ENCODE peak calls at places on chromosome 5, in four cellular contexts. R is PC-9, L is RPMI7951, C is lung. Y is an unnamed sample.

GRCh38 chr5:1511651-1512540 is 11.9 kb downstream of the LPCAT1 start:
- DNase-seq in R (peak), L (peak), C (peak), Y (no peak)

GRCh38 chr5:95080026-95080425 is 204.9 kb downstream of the MCTP1 start:
- DNase-seq in R (no peak), L (peak), C (no peak), Y (no peak)

GRCh38 chr5:168076561-168076991 is 214.9 kb upstream of the WWC1 start:
- DNase-seq in R (no peak), L (peak), C (no peak), Y (peak)

GRCh38 chr5:176731506-176732192 is 78.7 kb upstream of the UNC5A start:
- DNase-seq in R (no peak), L (no peak), C (no peak), Y (peak)

GRCh38 chr5:35773936-35774335 is 82.8 kb upstream of the IL7R start:
- DNase-seq in R (no peak), L (peak), C (no peak), Y (no peak)

GRCh38 chr5:137453476-137454080 is 45.5 kb downstream of the SPOCK1 start:
- DNase-seq in R (no peak), L (peak), C (no peak), Y (peak)

GRCh38 chr5:98772415-98773213 is 849 bp upstream of the RGMB start:
- DNase-seq in R (peak), L (peak), C (peak), Y (peak)

GRCh38 chr5:37133939-37134338 is 115.2 kb downstream of the CPLANE1 start:
- DNase-seq in R (peak), L (peak), C (no peak), Y (no peak)

GRCh38 chr5:51395666-51396356 is 12.6 kb downstream of the ISL1 start:
- DNase-seq in R (no peak), L (no peak), C (no peak), Y (no peak)

GRCh38 chr5:6676702-6677101 is 36.5 kb upstream of the TENT4A start:
- DNase-seq in R (no peak), L (peak), C (no peak), Y (no peak)

GRCh38 chr5:89028579-89029272 is 145.7 kb upstream of the MEF2C start:
- DNase-seq in R (no peak), L (peak), C (no peak), Y (no peak)

GRCh38 chr5:51278458-51279049 is 104.7 kb upstream of the ISL1 start:
- DNase-seq in R (no peak), L (no peak), C (no peak), Y (no peak)

GRCh38 chr5:8188874-8189588 is 320.1 kb downstream of the MTRR start:
- DNase-seq in R (no peak), L (no peak), C (no peak), Y (no peak)

GRCh38 chr5:88665750-88666215 is 217.2 kb downstream of the MEF2C start:
- DNase-seq in R (no peak), L (no peak), C (no peak), Y (no peak)

GRCh38 chr5:55037046-55037771 is 13.2 kb downstream of the GZMK start:
- DNase-seq in R (no peak), L (peak), C (no peak), Y (no peak)

GRCh38 chr5:150409638-150410523 is 2.8 kb downstream of the CD74 start:
- DNase-seq in R (peak), L (peak), C (peak), Y (peak)

GRCh38 chr5:157732130-157732783 is 1.0 kb downstream of the THG1L start:
- DNase-seq in R (no peak), L (no peak), C (no peak), Y (no peak)

GRCh38 chr5:179246227-179246626 is 99.0 kb downstream of the ADAMTS2 start:
- DNase-seq in R (no peak), L (no peak), C (no peak), Y (no peak)

GRCh38 chr5:170565077-170565476 is 61.3 kb downstream of the KCNIP1 start:
- DNase-seq in R (no peak), L (no peak), C (no peak), Y (no peak)

GRCh38 chr5:57366744-57367143 is 115.9 kb downstream of the ACTBL2 start:
- DNase-seq in R (peak), L (peak), C (no peak), Y (peak)

GRCh38 chr5:147935032-147935431 is 28.7 kb upstream of the C5orf46 start:
- DNase-seq in R (peak), L (peak), C (no peak), Y (peak)

GRCh38 chr5:66415208-66415607 is 181.0 kb upstream of the MAST4 start:
- DNase-seq in R (no peak), L (no peak), C (no peak), Y (no peak)